ENCODE peak calls at places on chromosomes 16 and 17, in four cellular contexts. G is tibial nerve, Z is A549, Y is H1. X is an unnamed sample.

GRCh38 chr17:21277332-21277731 is 7.2 kb upstream of the MAP2K3 start:
- DNase-seq in G (no peak), Z (no peak), Y (no peak), X (no peak)

GRCh38 chr17:61579961-61580360 is 11.1 kb downstream of the NACA2 start:
- DNase-seq in G (no peak), Z (no peak), Y (no peak), X (no peak)

GRCh38 chr17:27840688-27841087 is 40.4 kb upstream of the NOS2 start:
- DNase-seq in G (no peak), Z (no peak), Y (no peak), X (no peak)

GRCh38 chr16:28289939-28290862 is 2.1 kb upstream of the SBK1 start:
- DNase-seq in G (no peak), Z (no peak), Y (no peak), X (no peak)

GRCh38 chr17:7281074-7281952 is at the start of gene SLC2A4:
- DNase-seq in G (peak), Z (peak), Y (peak), X (peak)

GRCh38 chr16:86324320-86324719 is 186.0 kb upstream of the FOXF1 start:
- DNase-seq in G (no peak), Z (no peak), Y (no peak), X (no peak)

GRCh38 chr16:54447606-54448440 is 161.2 kb upstream of the IRX3 start:
- DNase-seq in G (no peak), Z (peak), Y (no peak), X (no peak)

GRCh38 chr17:69414408-69415274 is at the start of gene MAP2K6:
- DNase-seq in G (peak), Z (peak), Y (peak), X (peak)

GRCh38 chr16:88744520-88744835 is 38.2 kb downstream of the CTU2 start:
- DNase-seq in G (no peak), Z (no peak), Y (no peak), X (no peak)

GRCh38 chr17:2263183-2263954 is 40.2 kb downstream of the SMG6 start:
- DNase-seq in G (no peak), Z (no peak), Y (no peak), X (no peak)

GRCh38 chr16:51815527-51815926 is 664.5 kb upstream of the SALL1 start:
- DNase-seq in G (no peak), Z (no peak), Y (no peak), X (no peak)

GRCh38 chr17:2405247-2405926 is 4.5 kb upstream of the MNT start:
- DNase-seq in G (no peak), Z (peak), Y (no peak), X (peak)

GRCh38 chr17:38750312-38751121 is 2.0 kb upstream of the PSMB3 start:
- DNase-seq in G (no peak), Z (peak), Y (peak), X (peak)

GRCh38 chr17:19706791-19707727 is 9.3 kb downstream of the SLC47A2 start:
- DNase-seq in G (no peak), Z (no peak), Y (peak), X (no peak)

GRCh38 chr16:48501516-48502377 is 108.2 kb downstream of the N4BP1 start:
- DNase-seq in G (no peak), Z (peak), Y (no peak), X (peak)

GRCh38 chr17:8256291-8256690 is 7.2 kb downstream of the PFAS start:
- DNase-seq in G (no peak), Z (no peak), Y (no peak), X (no peak)

GRCh38 chr17:8632087-8632486 is 1.6 kb upstream of the MYH10 start:
- DNase-seq in G (no peak), Z (no peak), Y (peak), X (peak)

GRCh38 chr17:4858068-4858879 is 25.1 kb downstream of the MINK1 start:
- DNase-seq in G (no peak), Z (no peak), Y (no peak), X (no peak)

GRCh38 chr16:84033251-84034195 is 9.1 kb downstream of the SLC38A8 start:
- DNase-seq in G (no peak), Z (no peak), Y (no peak), X (no peak)

GRCh38 chr16:83967838-83968482 is at the start of gene NECAB2:
- DNase-seq in G (no peak), Z (no peak), Y (peak), X (peak)

GRCh38 chr16:67211674-67212073 is 12.7 kb downstream of the ELMO3 start:
- DNase-seq in G (no peak), Z (no peak), Y (no peak), X (no peak)

GRCh38 chr17:39605492-39606433 is 2.0 kb downstream of the NEUROD2 start:
- DNase-seq in G (no peak), Z (peak), Y (peak), X (no peak)

GRCh38 chr17:32497431-32498205 is 10.8 kb downstream of the CDK5R1 start:
- DNase-seq in G (no peak), Z (peak), Y (no peak), X (no peak)

GRCh38 chr17:15351925-15352324 is 10.5 kb upstream of the TEKT3 start:
- DNase-seq in G (no peak), Z (peak), Y (no peak), X (peak)

GRCh38 chr17:82383411-82383810 is 11.8 kb downstream of the UTS2R start:
- DNase-seq in G (no peak), Z (no peak), Y (no peak), X (no peak)

GRCh38 chr17:39674702-39675389 is 6.6 kb downstream of the PNMT start:
- DNase-seq in G (no peak), Z (peak), Y (no peak), X (no peak)

GRCh38 chr17:9844153-9844552 is 18.4 kb downstream of the GLP2R start:
- DNase-seq in G (no peak), Z (no peak), Y (no peak), X (no peak)

GRCh38 chr17:66787914-66788313 is 47.0 kb upstream of the CACNG5 start:
- DNase-seq in G (no peak), Z (no peak), Y (no peak), X (no peak)

GRCh38 chr16:49340466-49340865 is 33.1 kb upstream of the C16orf78 start:
- DNase-seq in G (no peak), Z (no peak), Y (no peak), X (no peak)

GRCh38 chr17:29178750-29179231 is 1.4 kb downstream of the MYO18A start:
- DNase-seq in G (no peak), Z (peak), Y (peak), X (peak)

GRCh38 chr17:13807103-13807502 is 205.4 kb upstream of the HS3ST3A1 start:
- DNase-seq in G (no peak), Z (no peak), Y (no peak), X (no peak)

DNA sequence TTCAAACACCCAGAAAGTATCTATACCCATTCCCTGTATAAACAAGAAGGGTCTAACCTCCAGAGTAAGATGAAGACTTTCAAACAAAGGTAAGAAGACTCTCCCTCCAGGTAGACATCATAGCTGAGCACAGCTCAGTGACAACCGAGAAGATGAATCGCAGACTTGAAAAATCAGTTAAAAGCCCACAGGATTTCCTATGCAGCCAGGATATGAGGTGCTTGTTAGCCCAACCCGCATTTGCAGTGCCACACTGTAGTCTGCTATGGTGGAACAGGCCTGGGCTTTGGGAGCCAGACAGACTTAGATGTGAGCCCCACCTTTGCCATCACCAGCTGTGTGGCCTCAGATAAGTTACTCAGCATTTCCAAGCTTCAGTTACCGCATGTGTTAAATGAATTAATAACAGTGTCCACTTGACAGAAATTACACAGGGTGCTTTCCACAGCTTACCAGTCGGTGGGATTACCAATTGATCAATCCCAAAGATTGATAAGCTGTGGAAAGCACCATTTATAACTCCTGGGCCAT is 204.4 kb upstream of the HS3ST3A1 start:
- DNase-seq in G (no peak), Z (no peak), Y (no peak), X (no peak)
- TF ChIP-seq EP300 in G (no peak), Z (no peak), Y (no peak), X (no peak)

GRCh38 chr17:80877095-80877828 is 114.4 kb upstream of the CHMP6 start:
- DNase-seq in G (no peak), Z (no peak), Y (no peak), X (no peak)
- TF ChIP-seq EP300 in G (no peak), Z (no peak), Y (no peak), X (no peak)

GRCh38 chr16:31504159-31504558 is 4.0 kb downstream of the RUSF1 start:
- DNase-seq in G (no peak), Z (no peak), Y (no peak), X (no peak)

GRCh38 chr16:31505483-31505882 is 2.7 kb downstream of the RUSF1 start:
- DNase-seq in G (no peak), Z (no peak), Y (no peak), X (no peak)

GRCh38 chr16:31507617-31507928 is 618 bp downstream of the RUSF1 start:
- DNase-seq in G (no peak), Z (no peak), Y (no peak), X (no peak)

GRCh38 chr16:31508706-31509523 is 724 bp upstream of the RUSF1 start:
- DNase-seq in G (no peak), Z (peak), Y (no peak), X (no peak)

DNA sequence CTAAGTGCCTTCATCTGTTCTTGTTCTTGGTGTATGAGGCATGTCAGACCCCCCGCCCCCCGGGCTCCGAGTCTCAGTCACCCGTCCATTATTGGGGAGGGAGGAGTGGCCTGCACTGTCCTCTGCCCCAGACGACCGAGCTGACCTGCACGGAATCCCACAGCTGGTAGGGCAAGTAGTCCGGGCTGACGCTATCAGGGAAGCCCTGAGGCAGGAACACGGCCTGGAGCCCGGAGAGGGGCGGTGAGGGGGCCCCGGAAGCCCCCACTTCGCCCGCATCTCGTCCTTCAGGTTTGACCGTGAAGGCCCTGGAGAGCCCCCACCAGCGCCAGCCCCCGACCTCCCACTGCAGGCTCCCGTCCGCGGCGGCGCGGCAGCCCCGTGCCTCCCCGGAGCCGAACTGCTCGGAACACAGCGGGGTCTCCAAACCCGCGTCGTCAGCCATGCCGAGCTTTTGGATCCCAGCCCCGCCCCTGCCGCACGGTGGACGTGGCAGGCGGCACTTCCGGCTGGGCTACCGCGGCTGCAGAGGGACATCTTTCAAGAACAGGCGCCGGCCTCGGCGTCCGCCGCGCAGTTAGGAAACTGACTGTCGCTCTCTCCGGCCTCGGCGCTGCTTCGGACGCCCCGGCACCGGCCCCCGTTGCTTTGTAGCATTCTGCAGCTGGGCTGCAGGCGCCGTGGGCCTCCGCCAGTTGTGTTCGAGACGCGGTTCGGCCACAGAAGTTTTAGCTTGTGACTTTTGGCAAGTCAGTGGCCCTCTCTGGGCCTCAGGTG is at the start of gene RUSF1:
- DNase-seq in G (peak), Z (peak), Y (peak), X (peak)
- TF ChIP-seq EP300 in G (peak), Z (no peak), Y (peak), X (no peak)

GRCh38 chr16:13957197-13958078 is 37.5 kb downstream of the ERCC4 start:
- DNase-seq in G (peak), Z (peak), Y (no peak), X (peak)
- TF ChIP-seq EP300 in G (no peak), Z (peak), Y (no peak), X (no peak)

DNA sequence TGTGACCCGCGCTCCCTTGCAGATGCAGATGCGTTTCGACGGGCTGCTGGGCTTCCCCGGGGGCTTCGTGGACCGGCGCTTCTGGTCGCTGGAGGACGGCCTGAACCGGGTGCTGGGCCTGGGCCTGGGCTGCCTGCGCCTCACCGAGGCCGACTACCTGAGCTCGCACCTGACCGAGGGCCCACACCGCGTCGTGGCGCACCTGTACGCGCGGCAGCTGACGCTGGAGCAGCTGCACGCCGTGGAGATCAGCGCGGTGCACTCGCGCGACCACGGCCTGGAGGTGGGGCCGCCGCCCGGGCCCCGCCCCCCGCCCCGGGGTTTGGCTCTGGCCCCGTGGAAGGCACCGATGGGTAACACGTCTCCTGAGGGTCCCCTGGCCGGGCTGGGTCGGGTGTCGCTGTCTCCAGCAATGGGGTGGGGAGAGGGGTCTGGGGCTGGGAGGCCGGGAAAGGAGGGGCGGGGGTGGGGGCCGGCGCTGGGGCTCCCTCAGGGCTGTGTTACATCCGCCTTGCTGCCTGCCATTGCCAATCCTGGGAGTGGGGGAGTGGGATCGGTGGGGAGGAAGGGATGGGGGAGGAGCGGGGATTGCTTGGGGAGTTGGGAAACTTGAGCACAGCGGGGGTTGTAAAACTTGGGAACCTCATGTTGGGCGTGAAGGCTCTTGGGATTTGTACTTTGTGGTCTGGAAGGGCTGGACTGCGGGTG is 748 bp downstream of the NUDT16L1 start:
- DNase-seq in G (no peak), Z (no peak), Y (no peak), X (peak)
- TF ChIP-seq EP300 in G (no peak), Z (no peak), Y (no peak), X (no peak)

DNA sequence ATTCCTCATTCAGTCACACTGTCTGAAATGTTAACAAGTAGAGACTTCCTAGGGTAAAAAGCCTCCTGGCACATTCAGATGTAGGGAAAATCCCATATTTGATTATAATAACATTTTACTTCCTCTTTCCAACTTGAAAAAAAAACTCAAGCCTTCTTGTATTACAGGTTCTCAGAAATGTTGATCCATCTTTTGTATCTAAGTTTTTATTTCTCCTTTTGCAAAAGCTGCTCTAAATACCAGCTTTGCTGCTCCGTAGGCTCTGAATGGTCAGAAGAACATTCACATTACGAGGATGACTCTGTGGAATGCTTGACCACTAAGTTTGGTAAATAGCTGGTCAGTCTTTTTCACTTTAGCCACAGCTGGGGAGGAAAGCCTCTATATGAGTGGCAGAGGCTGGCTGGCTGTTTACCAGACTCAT is 13.2 kb upstream of the HEATR6 start:
- DNase-seq in G (no peak), Z (no peak), Y (no peak), X (no peak)
- TF ChIP-seq EP300 in G (no peak), Z (no peak), Y (no peak), X (no peak)

GRCh38 chr17:41794603-41794975 is 8.1 kb upstream of the JUP start:
- DNase-seq in G (no peak), Z (no peak), Y (no peak), X (no peak)

GRCh38 chr17:41793749-41794602 is 7.5 kb upstream of the JUP start:
- DNase-seq in G (no peak), Z (no peak), Y (peak), X (peak)

GRCh38 chr17:41796066-41796895 is 9.8 kb upstream of the JUP start:
- DNase-seq in G (no peak), Z (no peak), Y (no peak), X (no peak)

GRCh38 chr17:41797377-41797776 is 10.9 kb upstream of the JUP start:
- DNase-seq in G (no peak), Z (no peak), Y (no peak), X (no peak)

GRCh38 chr17:41792835-41793748 is 6.6 kb upstream of the JUP start:
- DNase-seq in G (no peak), Z (peak), Y (no peak), X (peak)
- TF ChIP-seq EP300 in G (no peak), Z (no peak), Y (no peak), X (no peak)

GRCh38 chr16:57244463-57244766 is 644 bp upstream of the ARL2BP start:
- DNase-seq in G (no peak), Z (no peak), Y (no peak), X (no peak)
- TF ChIP-seq EP300 in G (no peak), Z (no peak), Y (no peak), X (no peak)

X was measured in ovary.